ENCODE peak calls at places on chromosomes 16 and 17, in ten cellular contexts. D, G, M, J, X, C, I, E, L and S are unnamed samples.

GRCh38 chr16:12788758-12789157 is 14.9 kb downstream of the CPPED1 start:
- DNase-seq in M (no peak), D (no peak), E (no peak), L (no peak), C (no peak), I (no peak), J (no peak), X (no peak), G (no peak), S (no peak)

GRCh38 chr16:56611281-56611833 is 3.0 kb downstream of the MT2A start:
- DNase-seq in E (no peak), I (no peak), G (peak), D (peak), X (peak), M (no peak), J (peak), C (peak), L (peak), S (peak)

GRCh38 chr17:3845361-3845753 is 689 bp downstream of the NCBP3 start:
- DNase-seq in I (no peak), M (no peak), X (no peak), L (no peak), C (no peak), E (no peak), D (no peak), G (peak), J (no peak), S (no peak)

GRCh38 chr17:43952724-43953666 is 745 bp downstream of the PYY start:
- DNase-seq in J (no peak), I (no peak), C (no peak), L (no peak), D (no peak), X (no peak), M (no peak), E (no peak), G (no peak), S (no peak)

GRCh38 chr16:55297062-55297909 is 26.7 kb upstream of the IRX6 start:
- DNase-seq in M (no peak), G (no peak), C (no peak), E (no peak), L (no peak), I (no peak), J (no peak), D (no peak), X (no peak), S (peak)

GRCh38 chr17:29546834-29547233 is 20.0 kb downstream of the ABHD15 start:
- DNase-seq in X (no peak), L (no peak), M (no peak), C (no peak), D (no peak), J (no peak), E (no peak), I (no peak), G (peak), S (no peak)

GRCh38 chr16:23207485-23207884 is 24.9 kb downstream of the SCNN1G start:
- DNase-seq in D (no peak), G (no peak), E (no peak), M (no peak), C (no peak), X (no peak), I (no peak), J (no peak), L (no peak), S (no peak)

GRCh38 chr17:72425796-72426173 is 305.0 kb downstream of the SOX9 start:
- DNase-seq in I (no peak), L (no peak), C (no peak), G (no peak), M (no peak), E (no peak), X (no peak), J (no peak), D (no peak), S (no peak)

GRCh38 chr16:73228649-73229048 is 180.7 kb upstream of the ZFHX3 start:
- DNase-seq in L (no peak), D (no peak), X (no peak), G (peak), C (peak), E (no peak), J (no peak), I (no peak), M (no peak), S (peak)

GRCh38 chr17:33049781-33050414 is 58.3 kb downstream of the SPACA3 start:
- DNase-seq in C (peak), L (no peak), D (peak), G (peak), M (no peak), I (no peak), E (no peak), X (no peak), J (no peak), S (peak)

GRCh38 chr16:20938426-20938825 is 37.9 kb downstream of the LYRM1 start:
- DNase-seq in G (no peak), I (no peak), D (no peak), L (no peak), J (no peak), X (no peak), C (no peak), M (no peak), E (no peak), S (peak)

GRCh38 chr17:36743130-36743529 is 141.7 kb downstream of the MRM1 start:
- DNase-seq in L (no peak), X (no peak), D (no peak), E (no peak), I (no peak), G (no peak), J (peak), C (no peak), M (no peak), S (no peak)

GRCh38 chr16:66774981-66775380 is 23.6 kb upstream of the DYNC1LI2 start:
- DNase-seq in C (no peak), L (no peak), J (no peak), D (no peak), E (no peak), G (no peak), I (no peak), M (no peak), X (no peak), S (no peak)

GRCh38 chr16:4500283-4500682 is 24.1 kb downstream of the HMOX2 start:
- DNase-seq in G (peak), I (no peak), D (no peak), C (no peak), E (no peak), L (peak), M (no peak), X (no peak), J (no peak), S (peak)

GRCh38 chr17:19304209-19304608 is 58.3 kb downstream of the B9D1 start:
- DNase-seq in L (peak), X (peak), C (peak), M (peak), I (no peak), J (peak), E (no peak), G (peak), D (no peak), S (peak)

GRCh38 chr17:31296156-31296555 is 883 bp downstream of the OMG start:
- DNase-seq in J (no peak), I (no peak), D (no peak), E (no peak), X (no peak), G (no peak), M (no peak), C (no peak), L (no peak), S (no peak)

GRCh38 chr17:19996086-19996485 is 13.1 kb upstream of the SPECC1 start:
- DNase-seq in C (no peak), E (no peak), M (no peak), D (peak), X (no peak), L (no peak), G (no peak), I (no peak), J (no peak), S (no peak)

GRCh38 chr17:42153919-42154491 is 784 bp downstream of the RAB5C start:
- DNase-seq in C (no peak), L (peak), I (peak), M (no peak), J (no peak), D (no peak), X (no peak), G (peak), E (no peak), S (peak)

GRCh38 chr16:27431773-27432599 is 30.0 kb downstream of the IL21R start:
- DNase-seq in D (no peak), L (no peak), G (peak), I (no peak), C (peak), M (no peak), X (no peak), E (no peak), J (peak), S (no peak)

GRCh38 chr16:85395207-85395912 is 217.8 kb upstream of the GSE1 start:
- DNase-seq in I (no peak), M (peak), L (peak), E (peak), J (peak), X (peak), D (peak), C (peak), G (peak), S (peak)

GRCh38 chr17:16935241-16935663 is 36.7 kb downstream of the TNFRSF13B start:
- DNase-seq in X (peak), E (peak), I (no peak), J (no peak), C (no peak), L (peak), G (no peak), M (peak), D (no peak), S (no peak)

GRCh38 chr17:19652595-19652994 is 4.0 kb downstream of the ALDH3A2 start:
- DNase-seq in D (no peak), J (no peak), G (no peak), M (no peak), I (no peak), L (no peak), C (no peak), X (no peak), E (no peak), S (no peak)

GRCh38 chr17:46851029-46851741 is at the start of gene WNT9B:
- DNase-seq in M (no peak), J (no peak), X (no peak), E (no peak), L (no peak), G (no peak), D (peak), I (no peak), C (no peak), S (no peak)

GRCh38 chr17:80201446-80201845 is 18.7 kb downstream of the SGSH start:
- DNase-seq in I (no peak), M (no peak), L (no peak), E (no peak), X (no peak), G (no peak), D (no peak), J (no peak), C (no peak), S (no peak)

GRCh38 chr16:84724619-84725307 is 25.0 kb downstream of the USP10 start:
- DNase-seq in L (no peak), C (no peak), I (no peak), G (no peak), D (no peak), J (no peak), E (no peak), M (no peak), X (no peak), S (no peak)

GRCh38 chr17:77100009-77100408 is 40.8 kb upstream of the SEC14L1 start:
- DNase-seq in I (no peak), L (peak), G (no peak), M (peak), X (peak), C (peak), J (peak), E (peak), D (no peak), S (no peak)

GRCh38 chr17:296906-297690 is 55.5 kb downstream of the RPH3AL start:
- DNase-seq in M (peak), L (no peak), C (no peak), J (no peak), I (no peak), E (peak), X (no peak), G (no peak), D (no peak), S (no peak)

GRCh38 chr17:57911834-57912673 is 43.2 kb downstream of the CUEDC1 start:
- DNase-seq in G (no peak), D (peak), L (peak), J (peak), M (peak), I (no peak), X (peak), E (peak), C (peak), S (peak)

GRCh38 chr16:83206426-83206825 is 579.7 kb downstream of the CDH13 start:
- DNase-seq in L (no peak), E (no peak), X (no peak), I (no peak), M (no peak), G (no peak), D (no peak), C (no peak), J (no peak), S (peak)

GRCh38 chr17:34579979-34580684 is 750 bp downstream of the TMEM132E start:
- DNase-seq in I (no peak), C (peak), J (peak), E (no peak), M (no peak), L (no peak), D (no peak), X (peak), G (peak), S (no peak)

GRCh38 chr16:49696414-49697101 is 159.4 kb downstream of the ZNF423 start:
- DNase-seq in X (no peak), C (no peak), G (no peak), D (no peak), M (no peak), J (no peak), L (no peak), I (no peak), E (no peak), S (no peak)

GRCh38 chr17:17146791-17147406 is 59.2 kb downstream of the PLD6 start:
- DNase-seq in J (no peak), C (no peak), D (peak), G (no peak), E (no peak), X (no peak), I (no peak), M (no peak), L (no peak), S (peak)

GRCh38 chr17:31811021-31811565 is 48.0 kb downstream of the COPRS start:
- DNase-seq in M (no peak), E (no peak), L (no peak), C (no peak), I (no peak), X (no peak), G (no peak), J (no peak), D (no peak), S (peak)

GRCh38 chr17:1490643-1491405 is 1.7 kb downstream of the MYO1C start:
- DNase-seq in J (peak), I (peak), M (no peak), L (no peak), C (peak), G (peak), X (peak), D (peak), E (peak), S (no peak)

GRCh38 chr16:3674513-3675295 is 20.2 kb downstream of the DNASE1 start:
- DNase-seq in L (no peak), J (no peak), D (no peak), M (no peak), X (no peak), G (no peak), C (no peak), E (no peak), I (no peak), S (no peak)

GRCh38 chr16:20750558-20750957 is 8.9 kb upstream of the THUMPD1 start:
- DNase-seq in D (no peak), L (no peak), J (no peak), C (no peak), I (no peak), G (no peak), M (no peak), E (no peak), X (no peak), S (no peak)

GRCh38 chr17:10116267-10116666 is 82.1 kb downstream of the GAS7 start:
- DNase-seq in G (no peak), M (no peak), X (no peak), E (no peak), J (no peak), I (no peak), D (no peak), C (no peak), L (no peak), S (no peak)

GRCh38 chr17:10117085-10117484 is 81.3 kb downstream of the GAS7 start:
- DNase-seq in I (no peak), C (no peak), D (peak), M (no peak), X (no peak), E (peak), J (no peak), L (no peak), G (no peak), S (no peak)

GRCh38 chr17:10117581-10118001 is 80.8 kb downstream of the GAS7 start:
- DNase-seq in M (peak), I (no peak), C (no peak), L (peak), D (peak), G (no peak), X (peak), E (peak), J (no peak), S (no peak)

GRCh38 chr17:10115536-10115932 is 82.9 kb downstream of the GAS7 start:
- DNase-seq in D (no peak), G (no peak), J (no peak), L (no peak), M (no peak), I (no peak), C (no peak), E (no peak), X (no peak), S (no peak)

DNA sequence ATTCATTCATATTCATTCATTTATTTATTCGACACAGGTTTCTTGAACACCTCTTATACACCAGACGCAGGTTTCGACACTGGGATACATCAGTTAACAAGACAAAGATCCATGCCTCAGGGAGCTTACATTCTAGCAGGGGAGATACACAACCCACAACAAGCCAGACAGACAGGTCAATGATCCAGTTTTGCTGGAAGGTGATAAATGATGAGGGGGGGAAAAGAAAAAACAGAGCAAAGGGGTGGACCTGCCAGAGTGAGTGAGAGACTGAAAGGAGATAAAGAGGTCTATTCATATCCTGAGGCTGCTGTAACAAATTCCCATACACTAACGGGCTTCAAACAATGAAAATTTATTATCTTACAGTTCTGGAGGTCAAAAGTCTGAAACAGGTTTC is 81.7 kb downstream of the GAS7 start:
- DNase-seq in I (no peak), E (no peak), C (no peak), X (no peak), L (no peak), M (no peak), J (no peak), D (no peak), G (no peak), S (no peak)
- H3K27ac ChIP-seq in I (no peak), E (no peak), C (peak), X (peak), L (no peak), M (peak), J (no peak), D (no peak), G (no peak), S (no peak)

GRCh38 chr16:48321307-48322036 is 63.7 kb downstream of the SIAH1 start:
- DNase-seq in I (no peak), G (peak), X (no peak), M (no peak), E (no peak), D (no peak), L (no peak), C (no peak), J (no peak), S (peak)
- H3K27ac ChIP-seq in I (no peak), G (no peak), X (no peak), M (no peak), E (no peak), D (no peak), L (no peak), C (no peak), J (no peak), S (no peak)

DNA sequence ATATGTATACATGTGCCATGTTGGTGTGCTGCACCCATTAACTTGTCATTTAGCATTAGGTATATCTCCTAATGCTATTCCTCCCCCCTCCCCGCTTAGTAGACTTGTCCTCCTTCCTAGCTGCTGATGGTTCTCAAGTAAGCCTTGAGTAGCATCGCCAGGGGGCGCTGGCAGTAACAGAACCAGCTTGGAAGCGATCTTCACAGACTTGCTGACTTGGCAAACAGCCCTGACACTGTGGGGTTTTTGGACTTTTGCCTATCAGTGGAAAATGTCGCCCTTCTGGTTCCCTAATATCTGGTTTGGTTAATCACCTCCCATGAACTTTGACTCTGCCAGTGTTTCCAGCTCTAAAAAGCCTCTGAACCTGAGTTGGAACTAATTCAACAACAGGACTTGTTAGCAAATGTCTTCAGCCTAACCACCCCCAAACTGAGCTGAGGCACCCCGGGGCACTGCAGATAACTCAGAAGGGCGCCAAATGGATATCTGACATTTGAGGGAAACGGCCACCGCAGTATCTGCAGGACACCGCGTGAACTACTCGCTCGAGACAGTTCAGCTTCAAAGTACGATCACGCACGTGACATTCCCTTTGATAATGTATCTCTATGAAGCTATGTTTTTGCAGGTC is 15.4 kb upstream of the SPATA32 start:
- DNase-seq in X (peak), I (peak), M (peak), G (peak), D (peak), E (peak), C (peak), J (peak), L (peak), S (peak)
- H3K27ac ChIP-seq in X (peak), I (no peak), M (no peak), G (peak), D (no peak), E (peak), C (peak), J (peak), L (peak), S (no peak)

GRCh38 chr16:2474877-2475412 is at the start of gene TBC1D24:
- DNase-seq in J (peak), L (peak), D (peak), G (peak), C (peak), I (peak), X (peak), M (peak), E (peak), S (peak)

GRCh38 chr16:2473999-2474876 is 689 bp upstream of the TBC1D24 start:
- DNase-seq in J (no peak), D (peak), L (no peak), E (peak), M (no peak), X (peak), G (peak), C (no peak), I (peak), S (no peak)

GRCh38 chr16:2476741-2477140 is 1.8 kb downstream of the TBC1D24 start:
- DNase-seq in D (no peak), G (no peak), M (no peak), E (no peak), J (no peak), C (no peak), I (no peak), X (no peak), L (no peak), S (no peak)

GRCh38 chr16:2476345-2476720 is 1.4 kb downstream of the TBC1D24 start:
- DNase-seq in D (no peak), J (no peak), C (no peak), L (no peak), E (no peak), I (no peak), G (no peak), X (no peak), M (no peak), S (no peak)

DNA sequence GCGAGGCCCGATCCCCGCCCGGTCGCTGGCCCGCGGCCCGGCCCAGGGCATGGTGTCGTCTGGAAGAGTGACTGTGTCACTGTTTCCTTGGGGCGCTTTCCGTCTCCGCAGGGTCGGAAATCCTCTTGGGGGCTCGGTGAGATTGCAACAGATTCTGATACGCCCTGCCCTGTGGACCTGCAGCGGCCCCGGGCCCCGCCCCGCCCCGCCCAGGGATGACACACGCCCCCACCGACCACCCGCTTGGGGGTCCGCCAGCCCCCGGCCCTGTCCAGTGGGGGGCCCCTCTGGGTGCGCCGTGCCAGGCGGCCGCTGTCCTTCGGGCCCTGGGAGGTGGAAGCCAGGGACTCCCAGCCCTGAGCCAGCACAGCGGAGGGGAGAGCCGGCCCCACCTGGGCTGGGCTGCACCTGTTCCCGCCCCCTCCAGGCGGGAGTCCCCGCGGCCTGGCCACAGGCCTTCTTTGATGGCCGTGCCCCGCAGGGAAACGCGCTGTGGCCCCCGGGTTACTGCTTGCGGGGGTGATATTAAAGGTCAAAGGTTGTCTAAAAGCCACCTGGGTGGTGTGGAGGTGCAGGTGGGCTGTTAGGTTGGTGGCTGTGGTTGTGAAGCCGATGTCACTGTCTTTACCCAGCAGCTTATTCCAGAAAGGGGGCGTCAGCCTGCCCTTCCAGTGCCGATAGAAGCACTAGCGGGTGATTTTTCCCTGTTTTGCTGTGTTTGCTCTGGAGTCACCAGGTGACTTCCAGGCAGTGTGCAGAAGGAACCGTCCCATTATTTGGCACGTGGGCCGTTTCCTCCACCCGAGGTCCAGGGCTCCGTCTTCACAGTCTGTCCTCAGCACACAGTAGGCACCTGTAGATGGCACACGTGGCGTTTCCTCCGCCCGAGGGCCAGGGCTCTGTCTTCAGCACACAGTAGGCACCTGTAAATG is 752 bp downstream of the TBC1D24 start:
- DNase-seq in X (no peak), E (no peak), D (peak), C (no peak), M (no peak), J (no peak), G (no peak), I (peak), L (no peak), S (no peak)
- H3K27ac ChIP-seq in X (peak), E (peak), D (peak), C (peak), M (peak), J (no peak), G (no peak), I (no peak), L (no peak), S (no peak)